ENCODE peak calls at places on chromosome 20, in seven cellular contexts. T is aorta, J is mesendoderm, D is fibroblast of lung, S is psoas muscle, C is Peyer's patch, I is transverse colon. M is an unnamed sample. For H3K4me1 and H3K27me3, the result is how much of the 10 kb centered on the place peaks cover.

GRCh38 chr20:18988701-18989100 is 175.1 kb downstream of the SCP2D1 start:
- DNase-seq in C (no peak), D (no peak), S (no peak), T (no peak), J (peak), I (no peak), M (no peak)

GRCh38 chr20:19275038-19275629 is 62.7 kb downstream of the SLC24A3 start:
- DNase-seq in I (no peak), T (no peak), D (no peak), S (no peak), J (no peak), C (no peak), M (no peak)

GRCh38 chr20:39897058-39897457 is 792.0 kb downstream of the MAFB start:
- DNase-seq in J (no peak), C (no peak), D (peak), S (no peak), I (no peak), T (no peak), M (no peak)

GRCh38 chr20:32646486-32646885 is 27.3 kb downstream of the C20orf203 start:
- DNase-seq in C (no peak), S (no peak), D (no peak), J (peak), I (no peak), T (no peak), M (peak)

GRCh38 chr20:38426006-38426405 is 9.1 kb downstream of the SNHG17 start:
- DNase-seq in C (no peak), D (peak), J (no peak), S (no peak), T (peak), I (no peak), M (no peak)

GRCh38 chr20:51803157-51803854 is 985 bp upstream of the SALL4 start:
- DNase-seq in J (no peak), I (no peak), D (peak), S (no peak), C (no peak), T (no peak), M (no peak)

GRCh38 chr20:23126281-23127061 is 40.3 kb upstream of the CD93 start:
- DNase-seq in S (peak), D (no peak), T (peak), C (no peak), J (no peak), I (no peak), M (no peak)

GRCh38 chr20:22473293-22473692 is 111.1 kb downstream of the FOXA2 start:
- DNase-seq in S (no peak), I (no peak), T (no peak), D (no peak), C (no peak), J (peak), M (no peak)

GRCh38 chr20:17042122-17042521 is 184.7 kb upstream of the PCSK2 start:
- DNase-seq in D (no peak), T (no peak), I (no peak), C (no peak), S (no peak), J (no peak), M (no peak)

GRCh38 chr20:2210646-2211556 is 84.9 kb upstream of the TGM3 start:
- DNase-seq in T (peak), D (peak), J (peak), S (no peak), C (no peak), I (peak), M (peak)

GRCh38 chr20:54624701-54625472 is 149.5 kb downstream of the DOK5 start:
- DNase-seq in T (no peak), D (peak), J (peak), S (no peak), I (no peak), C (no peak), M (peak)

GRCh38 chr20:32072168-32072721 is 20.2 kb downstream of the HCK start:
- DNase-seq in I (no peak), C (no peak), D (peak), T (no peak), J (no peak), S (no peak), M (no peak)

GRCh38 chr20:31962741-31963140 is 5.2 kb upstream of the XKR7 start:
- DNase-seq in T (no peak), S (no peak), J (no peak), C (no peak), I (no peak), D (no peak), M (no peak)

GRCh38 chr20:48626226-48626937 is 201.4 kb downstream of the PREX1 start:
- DNase-seq in T (peak), S (peak), D (no peak), I (no peak), C (no peak), J (no peak), M (no peak)

GRCh38 chr20:14644698-14645097 is 307.3 kb upstream of the FLRT3 start:
- DNase-seq in D (no peak), J (no peak), C (no peak), I (no peak), T (no peak), S (no peak), M (no peak)

GRCh38 chr20:47326718-47327137 is 29.8 kb downstream of the ZMYND8 start:
- DNase-seq in D (peak), T (peak), I (no peak), C (no peak), S (no peak), J (no peak), M (no peak)

GRCh38 chr20:35617397-35618031 is 1.9 kb downstream of the SPAG4 start:
- DNase-seq in I (peak), T (peak), J (peak), S (peak), C (peak), D (peak), M (peak)

GRCh38 chr20:9609892-9610502 is 95.6 kb downstream of the LAMP5 start:
- DNase-seq in J (peak), T (no peak), S (no peak), I (peak), D (peak), C (peak), M (peak)

GRCh38 chr20:12605751-12606150 is 403.0 kb upstream of the SPTLC3 start:
- DNase-seq in I (no peak), C (no peak), T (no peak), S (no peak), D (no peak), J (no peak), M (no peak)

GRCh38 chr20:47724910-47725247 is 60.4 kb downstream of the SULF2 start:
- DNase-seq in I (no peak), C (no peak), S (no peak), T (no peak), D (no peak), J (no peak), M (no peak)

GRCh38 chr20:40945754-40946451 is 82.7 kb upstream of the TOP1 start:
- DNase-seq in I (peak), S (peak), T (peak), C (peak), D (peak), J (peak), M (peak)

GRCh38 chr20:36274248-36274841 is 31.8 kb upstream of the DLGAP4 start:
- DNase-seq in T (no peak), S (peak), D (no peak), C (no peak), J (no peak), I (no peak), M (no peak)

GRCh38 chr20:46951405-46951804 is 56.8 kb downstream of the EYA2 start:
- DNase-seq in C (no peak), T (no peak), S (no peak), J (no peak), D (peak), I (no peak), M (no peak)

GRCh38 chr20:35821807-35822242 is 50.0 kb downstream of the PHF20 start:
- DNase-seq in D (peak), J (peak), I (no peak), S (no peak), C (no peak), T (no peak), M (no peak)

GRCh38 chr20:32162367-32162766 is 45.2 kb downstream of the PLAGL2 start:
- DNase-seq in I (no peak), D (no peak), S (no peak), J (no peak), C (no peak), T (no peak), M (no peak)

GRCh38 chr20:6768228-6769185 is 1.0 kb downstream of the BMP2 start:
- DNase-seq in C (peak), T (peak), S (peak), D (peak), I (peak), J (peak), M (peak)

GRCh38 chr20:36093025-36093803 is 61.3 kb upstream of the EPB41L1 start:
- DNase-seq in S (peak), D (peak), C (peak), T (peak), I (peak), J (no peak), M (no peak)

GRCh38 chr20:910132-910839 is 5.8 kb downstream of the ANGPT4 start:
- DNase-seq in T (peak), J (no peak), I (no peak), D (no peak), C (no peak), S (no peak), M (no peak)

GRCh38 chr20:47929368-47930115 is 144.3 kb upstream of the SULF2 start:
- DNase-seq in S (no peak), J (peak), D (peak), I (no peak), C (no peak), T (no peak), M (no peak)

GRCh38 chr20:7879883-7880282 is 60.4 kb downstream of the HAO1 start:
- DNase-seq in S (no peak), I (no peak), C (no peak), T (no peak), J (no peak), D (no peak), M (no peak)

GRCh38 chr20:17749979-17750721 is 50.4 kb downstream of the BANF2 start:
- DNase-seq in T (peak), D (peak), S (peak), C (peak), J (no peak), I (peak), M (no peak)

GRCh38 chr20:64050261-64051032 is 1.0 kb upstream of the SOX18 start:
- DNase-seq in C (no peak), S (no peak), D (no peak), I (no peak), T (no peak), J (no peak), M (peak)

GRCh38 chr20:23246682-23247664 is 103.6 kb upstream of the NXT1 start:
- DNase-seq in I (no peak), C (no peak), J (no peak), D (no peak), S (peak), T (no peak), M (no peak)

GRCh38 chr20:19958243-19958642 is 58.9 kb upstream of the NAA20 start:
- DNase-seq in I (no peak), T (no peak), C (no peak), S (no peak), J (no peak), D (no peak), M (no peak)

GRCh38 chr20:822651-823325 is 10.7 kb upstream of the FAM110A start:
- DNase-seq in S (no peak), D (no peak), J (no peak), I (no peak), T (no peak), C (peak), M (no peak)

GRCh38 chr20:8909596-8909995 is 159.3 kb upstream of the PLCB4 start:
- DNase-seq in D (no peak), C (no peak), J (no peak), S (no peak), I (no peak), T (no peak), M (no peak)

GRCh38 chr20:47667086-47667485 is 118.2 kb downstream of the SULF2 start:
- DNase-seq in J (no peak), S (no peak), C (no peak), I (no peak), D (no peak), T (no peak), M (no peak)

DNA sequence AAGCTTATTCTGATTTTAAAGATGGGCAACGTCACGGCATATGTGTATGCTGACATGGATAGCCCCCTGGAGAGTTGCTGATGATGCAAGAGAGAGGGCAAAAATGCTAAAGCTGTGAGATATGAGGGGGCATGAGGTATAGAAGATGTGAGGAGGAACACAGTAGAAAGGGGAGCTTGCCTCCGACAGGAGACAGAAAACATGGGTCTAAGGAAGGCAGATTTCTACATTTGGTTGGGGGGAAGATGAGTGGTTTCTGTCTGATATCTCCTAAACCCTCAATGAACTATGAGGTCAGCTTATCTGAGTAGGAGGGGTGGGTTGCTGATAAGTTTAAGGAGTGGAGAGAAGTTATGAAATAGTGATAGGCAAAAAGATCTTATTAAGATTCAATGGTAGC is 6.1 kb downstream of the RNF24 start:
- DNase-seq in J (no peak), T (no peak), D (no peak), S (no peak), I (no peak), C (no peak), M (no peak)
- H3K4me1 ChIP-seq in J (under half), T (under half), D (under half), S (under half), I (half or more), C (under half), M (under half)

DNA sequence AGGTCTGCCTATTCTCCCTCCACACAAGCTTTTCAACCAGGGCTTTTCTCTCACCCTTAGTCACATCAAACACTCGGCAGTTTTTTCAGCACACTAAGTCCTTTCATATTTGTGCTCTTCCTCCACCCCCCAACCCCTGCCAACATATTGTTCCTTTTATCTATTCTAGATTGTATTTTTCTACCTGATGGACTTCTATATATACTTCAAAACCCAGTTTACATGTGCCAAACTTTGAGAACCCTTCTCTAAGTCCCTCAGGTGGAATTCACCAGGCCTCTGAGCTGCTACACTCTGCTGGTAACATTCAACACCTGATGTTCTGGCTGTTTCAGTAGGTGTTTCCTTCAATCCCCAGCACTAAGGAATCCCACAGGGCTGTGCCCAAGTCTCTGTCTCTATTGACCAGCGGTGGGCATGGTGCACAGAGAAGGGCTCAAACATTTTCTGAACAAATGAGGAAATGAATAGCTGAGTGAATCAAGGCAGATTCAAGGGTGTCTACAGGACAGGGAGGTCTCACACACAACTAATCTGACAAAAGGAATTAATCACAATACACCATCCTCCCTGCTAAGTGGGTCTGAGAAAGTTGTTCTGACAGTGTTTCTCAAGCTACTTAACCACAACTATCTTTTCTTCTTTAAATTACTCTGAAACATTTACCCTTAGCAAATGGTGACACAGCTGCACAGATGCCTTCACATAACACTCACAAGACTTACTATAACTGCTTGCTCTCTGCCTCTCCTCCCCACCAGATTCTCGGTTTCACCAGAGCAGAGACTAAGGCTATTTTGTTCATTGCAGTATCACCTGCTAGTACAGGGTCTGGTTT is 166.5 kb downstream of the TSHZ2 start:
- DNase-seq in S (no peak), T (no peak), D (peak), C (no peak), I (no peak), J (no peak), M (no peak)
- H3K27me3 ChIP-seq in S (under half), T (under half), D (under half), C (under half), I (under half), J (under half), M (under half)

DNA sequence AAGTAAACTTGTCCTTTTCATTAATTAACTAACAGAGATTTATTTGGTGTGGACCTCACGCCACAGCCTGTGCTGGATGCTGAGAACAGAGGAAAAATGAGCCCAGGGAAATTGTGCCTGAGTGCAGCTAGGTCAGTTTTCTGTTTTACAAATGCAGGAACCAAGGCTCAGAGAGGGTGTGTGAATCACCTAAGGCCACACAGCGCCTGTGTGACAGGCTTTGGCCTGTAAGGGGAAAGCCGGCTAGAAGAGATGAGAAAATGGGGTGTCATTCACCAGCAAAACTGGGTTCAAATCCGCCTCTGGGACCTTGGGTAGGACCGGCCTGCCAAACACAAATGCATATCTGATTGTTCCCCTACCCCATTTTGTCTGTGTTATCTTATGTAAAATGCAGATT is 52.7 kb downstream of the RBM38 start:
- DNase-seq in T (no peak), C (no peak), J (no peak), D (no peak), S (no peak), I (no peak), M (no peak)
- H3K4me1 ChIP-seq in T (under half), C (under half), J (under half), D (under half), S (half or more), I (under half), M (under half)

GRCh38 chr20:61762208-61762710 is 303.4 kb downstream of the TAF4 start:
- DNase-seq in I (no peak), J (no peak), C (no peak), D (no peak), S (no peak), T (peak), M (peak)
- H3K27me3 ChIP-seq in I (under half), J (under half), C (under half), D (under half), S (under half), T (under half), M (under half)

GRCh38 chr20:44973053-44973452 is 6.7 kb downstream of the STK4 start:
- DNase-seq in D (no peak), J (no peak), I (no peak), C (no peak), T (no peak), S (no peak), M (no peak)
- H3K4me1 ChIP-seq in D (under half), J (under half), I (under half), C (under half), T (under half), S (under half), M (under half)

GRCh38 chr20:62815066-62815991 is 1.5 kb upstream of the COL9A3 start:
- DNase-seq in I (no peak), D (peak), C (no peak), J (peak), S (no peak), T (no peak), M (peak)
- H3K27me3 ChIP-seq in I (half or more), D (under half), C (under half), J (under half), S (under half), T (under half), M (under half)

GRCh38 chr20:50149481-50150254 is 3.9 kb downstream of the PEDS1 start:
- DNase-seq in S (peak), T (no peak), C (no peak), D (no peak), I (no peak), J (no peak), M (no peak)
- H3K4me1 ChIP-seq in S (half or more), T (under half), C (half or more), D (under half), I (half or more), J (under half), M (under half)

DNA sequence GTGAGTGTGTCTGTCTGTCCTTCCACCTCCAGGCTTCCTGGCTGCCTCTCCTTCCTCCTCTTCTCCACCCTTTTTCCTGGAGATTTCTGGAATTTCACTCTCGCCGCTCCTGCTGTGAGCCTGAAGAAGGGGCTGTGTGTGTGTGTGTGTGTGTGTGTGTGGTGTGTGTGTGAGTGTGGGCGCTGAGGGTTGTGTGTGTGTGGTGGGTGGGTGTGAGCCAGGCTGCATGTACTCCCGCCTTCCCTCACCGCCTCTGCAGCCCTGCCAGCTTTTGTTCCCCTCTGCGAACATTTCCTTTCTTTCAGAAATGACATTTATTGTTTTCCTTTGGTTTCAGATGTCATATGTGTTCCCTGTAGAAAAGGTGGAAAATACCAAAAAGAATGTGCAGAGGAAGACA is 76.0 kb downstream of the SRC start:
- DNase-seq in T (no peak), D (peak), I (no peak), C (no peak), S (no peak), J (peak), M (peak)
- H3K27me3 ChIP-seq in T (under half), D (under half), I (under half), C (under half), S (under half), J (under half), M (under half)

GRCh38 chr20:34012330-34012729 is 18.6 kb downstream of the RALY start:
- DNase-seq in S (no peak), I (no peak), D (no peak), T (no peak), J (no peak), C (no peak), M (no peak)
- H3K4me1 ChIP-seq in S (half or more), I (half or more), D (under half), T (under half), J (under half), C (half or more), M (under half)

GRCh38 chr20:60302875-60303274 is 344.7 kb downstream of the CDH26 start:
- DNase-seq in S (no peak), J (no peak), T (no peak), C (no peak), D (no peak), I (no peak), M (no peak)
- H3K27me3 ChIP-seq in S (under half), J (under half), T (under half), C (under half), D (under half), I (under half), M (under half)